ENCODE peak calls at places on chromosome 9, in four cellular contexts. One of them, this sample, is unnamed.

GRCh38 chr9:130607640-130608420 is 28.5 kb downstream of the FUBP3 start:
- DNase-seq in HCEC 1CT: peak
- DNase-seq in glutamatergic neuron: no peak
- DNase-seq in endothelial cell: no peak
- DNase-seq in this sample: no peak

GRCh38 chr9:116477584-116478141 is 209.4 kb upstream of the TRIM32 start:
- DNase-seq in HCEC 1CT: no peak
- DNase-seq in glutamatergic neuron: no peak
- DNase-seq in endothelial cell: no peak
- DNase-seq in this sample: no peak

GRCh38 chr9:87878930-87879603 is 3.6 kb upstream of the SPATA31E1 start:
- DNase-seq in HCEC 1CT: peak
- DNase-seq in glutamatergic neuron: no peak
- DNase-seq in endothelial cell: no peak
- DNase-seq in this sample: no peak

GRCh38 chr9:110807956-110808598 is 139.5 kb downstream of the MUSK start:
- DNase-seq in HCEC 1CT: no peak
- DNase-seq in glutamatergic neuron: no peak
- DNase-seq in endothelial cell: no peak
- DNase-seq in this sample: peak

GRCh38 chr9:93673271-93673843 is 97.0 kb downstream of the PHF2 start:
- DNase-seq in HCEC 1CT: no peak
- DNase-seq in glutamatergic neuron: no peak
- DNase-seq in endothelial cell: peak
- DNase-seq in this sample: no peak

GRCh38 chr9:21450733-21451394 is 10.6 kb downstream of the IFNA1 start:
- DNase-seq in HCEC 1CT: no peak
- DNase-seq in glutamatergic neuron: no peak
- DNase-seq in endothelial cell: no peak
- DNase-seq in this sample: no peak

GRCh38 chr9:21747171-21747570 is 55.3 kb upstream of the MTAP start:
- DNase-seq in HCEC 1CT: peak
- DNase-seq in glutamatergic neuron: no peak
- DNase-seq in endothelial cell: no peak
- DNase-seq in this sample: no peak

GRCh38 chr9:129174724-129175514 is 3.1 kb downstream of the IER5L start:
- DNase-seq in HCEC 1CT: peak
- DNase-seq in glutamatergic neuron: peak
- DNase-seq in endothelial cell: peak
- DNase-seq in this sample: no peak

GRCh38 chr9:85700330-85700729 is 41.4 kb downstream of the AGTPBP1 start:
- DNase-seq in HCEC 1CT: no peak
- DNase-seq in glutamatergic neuron: no peak
- DNase-seq in endothelial cell: no peak
- DNase-seq in this sample: no peak

GRCh38 chr9:98159301-98159700 is 33.1 kb downstream of the CORO2A start:
- DNase-seq in HCEC 1CT: no peak
- DNase-seq in glutamatergic neuron: no peak
- DNase-seq in endothelial cell: no peak
- DNase-seq in this sample: no peak

GRCh38 chr9:127527560-127528268 is 76.4 kb downstream of the LRSAM1 start:
- DNase-seq in HCEC 1CT: no peak
- DNase-seq in glutamatergic neuron: no peak
- DNase-seq in endothelial cell: no peak
- DNase-seq in this sample: no peak

GRCh38 chr9:110148868-110149267 is 59.1 kb downstream of the C9orf152 start:
- DNase-seq in HCEC 1CT: no peak
- DNase-seq in glutamatergic neuron: peak
- DNase-seq in endothelial cell: no peak
- DNase-seq in this sample: no peak

GRCh38 chr9:121650220-121651013 is 1.0 kb upstream of the DAB2IP start:
- DNase-seq in HCEC 1CT: no peak
- DNase-seq in glutamatergic neuron: peak
- DNase-seq in endothelial cell: peak
- DNase-seq in this sample: no peak

GRCh38 chr9:116349684-116350083 is 196.1 kb downstream of the PAPPA start:
- DNase-seq in HCEC 1CT: no peak
- DNase-seq in glutamatergic neuron: no peak
- DNase-seq in endothelial cell: no peak
- DNase-seq in this sample: no peak

GRCh38 chr9:123941535-123942070 is 11.7 kb upstream of the DENND1A start:
- DNase-seq in HCEC 1CT: no peak
- DNase-seq in glutamatergic neuron: no peak
- DNase-seq in endothelial cell: no peak
- DNase-seq in this sample: no peak

GRCh38 chr9:110443878-110444245 is 106.2 kb upstream of the TXNDC8 start:
- DNase-seq in HCEC 1CT: peak
- DNase-seq in glutamatergic neuron: no peak
- DNase-seq in endothelial cell: no peak
- DNase-seq in this sample: no peak

GRCh38 chr9:14560194-14560593 is 133.0 kb downstream of the ZDHHC21 start:
- DNase-seq in HCEC 1CT: no peak
- DNase-seq in glutamatergic neuron: no peak
- DNase-seq in endothelial cell: no peak
- DNase-seq in this sample: peak

GRCh38 chr9:36141288-36141687 is 4.8 kb downstream of the GLIPR2 start:
- DNase-seq in HCEC 1CT: peak
- DNase-seq in glutamatergic neuron: peak
- DNase-seq in endothelial cell: no peak
- DNase-seq in this sample: no peak

GRCh38 chr9:120783611-120784047 is 9.6 kb downstream of the FBXW2 start:
- DNase-seq in HCEC 1CT: peak
- DNase-seq in glutamatergic neuron: no peak
- DNase-seq in endothelial cell: no peak
- DNase-seq in this sample: no peak

GRCh38 chr9:37157978-37158377 is 37.6 kb downstream of the ZCCHC7 start:
- DNase-seq in HCEC 1CT: no peak
- DNase-seq in glutamatergic neuron: no peak
- DNase-seq in endothelial cell: no peak
- DNase-seq in this sample: no peak

GRCh38 chr9:124897570-124898460 is 35.9 kb downstream of the ARPC5L start:
- DNase-seq in HCEC 1CT: no peak
- DNase-seq in glutamatergic neuron: no peak
- DNase-seq in endothelial cell: no peak
- DNase-seq in this sample: no peak

GRCh38 chr9:125747765-125748510 is 765 bp downstream of the PBX3 start:
- DNase-seq in HCEC 1CT: peak
- DNase-seq in glutamatergic neuron: peak
- DNase-seq in endothelial cell: peak
- DNase-seq in this sample: no peak

GRCh38 chr9:137267933-137268355 is 9.6 kb upstream of the TOR4A start:
- DNase-seq in HCEC 1CT: no peak
- DNase-seq in glutamatergic neuron: no peak
- DNase-seq in endothelial cell: no peak
- DNase-seq in this sample: peak

GRCh38 chr9:36288057-36288456 is 29.8 kb upstream of the GNE start:
- DNase-seq in HCEC 1CT: no peak
- DNase-seq in glutamatergic neuron: no peak
- DNase-seq in endothelial cell: no peak
- DNase-seq in this sample: no peak

GRCh38 chr9:92564479-92564878 is 28.7 kb upstream of the ECM2 start:
- DNase-seq in HCEC 1CT: peak
- DNase-seq in glutamatergic neuron: no peak
- DNase-seq in endothelial cell: no peak
- DNase-seq in this sample: no peak

GRCh38 chr9:91066042-91066415 is 264.4 kb downstream of the SYK start:
- DNase-seq in HCEC 1CT: no peak
- DNase-seq in glutamatergic neuron: no peak
- DNase-seq in endothelial cell: no peak
- DNase-seq in this sample: no peak

GRCh38 chr9:14652729-14653377 is 40.4 kb downstream of the ZDHHC21 start:
- DNase-seq in HCEC 1CT: peak
- DNase-seq in glutamatergic neuron: no peak
- DNase-seq in endothelial cell: no peak
- DNase-seq in this sample: no peak

GRCh38 chr9:38079410-38080105 is 10.5 kb upstream of the SHB start:
- DNase-seq in HCEC 1CT: peak
- DNase-seq in glutamatergic neuron: no peak
- DNase-seq in endothelial cell: no peak
- DNase-seq in this sample: no peak

GRCh38 chr9:128203024-128203841 is at the start of gene DNM1:
- DNase-seq in HCEC 1CT: peak
- DNase-seq in glutamatergic neuron: peak
- DNase-seq in endothelial cell: peak
- DNase-seq in this sample: no peak

GRCh38 chr9:34659592-34660253 is 2.7 kb downstream of the CCL27 start:
- DNase-seq in HCEC 1CT: peak
- DNase-seq in glutamatergic neuron: no peak
- DNase-seq in endothelial cell: no peak
- DNase-seq in this sample: no peak

GRCh38 chr9:114138537-114138936 is 16.8 kb upstream of the COL27A1 start:
- DNase-seq in HCEC 1CT: no peak
- DNase-seq in glutamatergic neuron: no peak
- DNase-seq in endothelial cell: no peak
- DNase-seq in this sample: no peak

GRCh38 chr9:21415492-21416267 is 6.8 kb downstream of the IFNA8 start:
- DNase-seq in HCEC 1CT: no peak
- DNase-seq in glutamatergic neuron: no peak
- DNase-seq in endothelial cell: no peak
- DNase-seq in this sample: no peak

GRCh38 chr9:94802795-94803194 is 76.3 kb downstream of the AOPEP start:
- DNase-seq in HCEC 1CT: peak
- DNase-seq in glutamatergic neuron: no peak
- DNase-seq in endothelial cell: no peak
- DNase-seq in this sample: peak

GRCh38 chr9:83220737-83221136 is 157.8 kb upstream of the RASEF start:
- DNase-seq in HCEC 1CT: no peak
- DNase-seq in glutamatergic neuron: no peak
- DNase-seq in endothelial cell: no peak
- DNase-seq in this sample: peak

GRCh38 chr9:36018755-36019720 is 17.7 kb upstream of the RECK start:
- DNase-seq in HCEC 1CT: peak
- DNase-seq in glutamatergic neuron: no peak
- DNase-seq in endothelial cell: no peak
- DNase-seq in this sample: no peak